ENCODE peak calls at places on chromosomes 16 and 17, in nine cellular contexts. One of them, this sample, is unnamed.

GRCh38 chr16:13909872-13910303 is 10.1 kb upstream of the ERCC4 start:
- DNase-seq in lung: peak
- DNase-seq in cardiac muscle cell: peak
- DNase-seq in astrocyte of the spinal cord: peak
- DNase-seq in tibial nerve: no peak
- DNase-seq in neural crest cell: no peak
- DNase-seq in HFFc6: peak
- DNase-seq in A549: peak
- DNase-seq in foreskin fibroblast: peak
- DNase-seq in this sample: no peak

GRCh38 chr17:72125742-72126141 is 4.9 kb downstream of the SOX9 start:
- DNase-seq in A549: no peak
- DNase-seq in tibial nerve: no peak
- DNase-seq in HFFc6: peak
- DNase-seq in cardiac muscle cell: peak
- DNase-seq in lung: no peak
- DNase-seq in neural crest cell: no peak
- DNase-seq in astrocyte of the spinal cord: peak
- DNase-seq in foreskin fibroblast: peak
- DNase-seq in this sample: no peak

GRCh38 chr16:13994239-13995106 is 74.5 kb downstream of the ERCC4 start:
- DNase-seq in neural crest cell: no peak
- DNase-seq in HFFc6: no peak
- DNase-seq in A549: no peak
- DNase-seq in foreskin fibroblast: no peak
- DNase-seq in lung: no peak
- DNase-seq in tibial nerve: no peak
- DNase-seq in astrocyte of the spinal cord: no peak
- DNase-seq in cardiac muscle cell: no peak
- DNase-seq in this sample: no peak

GRCh38 chr17:7403043-7403901 is 625 bp downstream of the TMEM256 start:
- DNase-seq in HFFc6: no peak
- DNase-seq in neural crest cell: peak
- DNase-seq in astrocyte of the spinal cord: no peak
- DNase-seq in tibial nerve: peak
- DNase-seq in cardiac muscle cell: no peak
- DNase-seq in lung: peak
- DNase-seq in foreskin fibroblast: peak
- DNase-seq in A549: peak
- DNase-seq in this sample: no peak

GRCh38 chr16:29857133-29857760 is 5.8 kb downstream of the CDIPT start:
- DNase-seq in tibial nerve: no peak
- DNase-seq in HFFc6: peak
- DNase-seq in foreskin fibroblast: peak
- DNase-seq in neural crest cell: no peak
- DNase-seq in cardiac muscle cell: peak
- DNase-seq in A549: no peak
- DNase-seq in lung: no peak
- DNase-seq in astrocyte of the spinal cord: peak
- DNase-seq in this sample: no peak

GRCh38 chr17:50863931-50864330 is 2.2 kb downstream of the TOB1 start:
- DNase-seq in cardiac muscle cell: no peak
- DNase-seq in astrocyte of the spinal cord: no peak
- DNase-seq in HFFc6: no peak
- DNase-seq in neural crest cell: no peak
- DNase-seq in foreskin fibroblast: no peak
- DNase-seq in lung: no peak
- DNase-seq in tibial nerve: no peak
- DNase-seq in A549: no peak
- DNase-seq in this sample: no peak

GRCh38 chr17:19357351-19358140 is 5.0 kb downstream of the B9D1 start:
- DNase-seq in neural crest cell: no peak
- DNase-seq in astrocyte of the spinal cord: no peak
- DNase-seq in A549: no peak
- DNase-seq in foreskin fibroblast: no peak
- DNase-seq in HFFc6: no peak
- DNase-seq in lung: no peak
- DNase-seq in cardiac muscle cell: no peak
- DNase-seq in tibial nerve: no peak
- DNase-seq in this sample: no peak

GRCh38 chr17:5843366-5844026 is 226.7 kb upstream of the WSCD1 start:
- DNase-seq in neural crest cell: no peak
- DNase-seq in astrocyte of the spinal cord: no peak
- DNase-seq in A549: no peak
- DNase-seq in cardiac muscle cell: no peak
- DNase-seq in tibial nerve: no peak
- DNase-seq in HFFc6: no peak
- DNase-seq in lung: no peak
- DNase-seq in foreskin fibroblast: no peak
- DNase-seq in this sample: no peak

GRCh38 chr17:6853764-6854442 is 22.4 kb upstream of the TEKT1 start:
- DNase-seq in neural crest cell: no peak
- DNase-seq in foreskin fibroblast: no peak
- DNase-seq in lung: no peak
- DNase-seq in tibial nerve: no peak
- DNase-seq in cardiac muscle cell: no peak
- DNase-seq in HFFc6: no peak
- DNase-seq in astrocyte of the spinal cord: no peak
- DNase-seq in A549: peak
- DNase-seq in this sample: no peak

GRCh38 chr17:57033296-57033695 is 51.8 kb upstream of the AKAP1 start:
- DNase-seq in astrocyte of the spinal cord: peak
- DNase-seq in lung: peak
- DNase-seq in neural crest cell: no peak
- DNase-seq in foreskin fibroblast: peak
- DNase-seq in HFFc6: no peak
- DNase-seq in tibial nerve: no peak
- DNase-seq in cardiac muscle cell: no peak
- DNase-seq in A549: no peak
- DNase-seq in this sample: no peak

GRCh38 chr17:2083613-2084128 is 28.8 kb downstream of the HIC1 start:
- DNase-seq in tibial nerve: no peak
- DNase-seq in astrocyte of the spinal cord: no peak
- DNase-seq in lung: peak
- DNase-seq in neural crest cell: no peak
- DNase-seq in HFFc6: no peak
- DNase-seq in foreskin fibroblast: no peak
- DNase-seq in A549: peak
- DNase-seq in cardiac muscle cell: no peak
- DNase-seq in this sample: no peak

GRCh38 chr17:38704645-38705522 is at the start of gene MLLT6:
- DNase-seq in foreskin fibroblast: peak
- DNase-seq in A549: peak
- DNase-seq in tibial nerve: peak
- DNase-seq in lung: peak
- DNase-seq in cardiac muscle cell: peak
- DNase-seq in neural crest cell: peak
- DNase-seq in astrocyte of the spinal cord: peak
- DNase-seq in HFFc6: peak
- DNase-seq in this sample: peak

GRCh38 chr16:29808219-29808900 is 2.0 kb downstream of the MAZ start:
- DNase-seq in lung: no peak
- DNase-seq in tibial nerve: no peak
- DNase-seq in foreskin fibroblast: no peak
- DNase-seq in astrocyte of the spinal cord: no peak
- DNase-seq in neural crest cell: no peak
- DNase-seq in cardiac muscle cell: no peak
- DNase-seq in HFFc6: no peak
- DNase-seq in A549: no peak
- DNase-seq in this sample: no peak

GRCh38 chr17:17877548-17878358 is 41.0 kb upstream of the SREBF1 start:
- DNase-seq in astrocyte of the spinal cord: peak
- DNase-seq in cardiac muscle cell: peak
- DNase-seq in lung: peak
- DNase-seq in A549: no peak
- DNase-seq in foreskin fibroblast: peak
- DNase-seq in neural crest cell: no peak
- DNase-seq in HFFc6: peak
- DNase-seq in tibial nerve: peak
- DNase-seq in this sample: no peak

DNA sequence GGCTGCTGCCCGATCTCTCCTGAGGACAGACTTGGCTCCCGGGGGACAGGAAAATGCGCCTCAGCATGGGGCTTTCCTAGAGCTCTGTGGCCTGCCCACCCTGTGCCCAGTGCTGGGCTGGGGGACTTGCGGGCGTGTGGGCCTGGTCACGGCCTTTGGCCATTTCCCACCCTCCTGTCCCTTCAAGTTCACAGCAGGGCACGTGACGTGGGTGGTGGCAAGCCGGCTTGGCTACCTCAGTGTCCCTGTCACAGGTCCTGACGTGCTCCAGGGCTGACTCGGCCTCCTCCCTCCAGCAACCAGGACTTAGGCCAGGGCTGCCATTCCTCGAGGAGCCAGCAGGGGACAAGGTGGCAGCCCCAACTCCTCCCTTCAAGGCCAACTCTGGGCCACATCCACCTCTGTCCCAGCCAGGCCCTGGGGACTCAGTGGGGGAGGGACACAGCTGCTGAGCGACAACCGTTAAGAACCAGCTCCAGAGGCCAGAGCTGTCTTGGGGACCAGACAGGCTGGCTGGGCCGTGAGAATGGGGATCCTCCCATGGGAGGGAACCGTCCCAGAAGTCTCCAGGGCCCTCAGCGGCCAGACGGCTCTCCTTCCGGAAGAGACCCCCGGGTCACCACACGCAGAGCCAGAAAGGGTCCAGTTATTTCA is 981 bp upstream of the UNC13D start:
- DNase-seq in astrocyte of the spinal cord: peak
- DNase-seq in foreskin fibroblast: peak
- DNase-seq in neural crest cell: peak
- DNase-seq in cardiac muscle cell: peak
- DNase-seq in tibial nerve: peak
- DNase-seq in A549: peak
- DNase-seq in lung: peak
- DNase-seq in HFFc6: peak
- DNase-seq in this sample: peak
- TF ChIP-seq CTCF in astrocyte of the spinal cord: peak
- TF ChIP-seq CTCF in foreskin fibroblast: peak
- TF ChIP-seq CTCF in neural crest cell: peak
- TF ChIP-seq CTCF in cardiac muscle cell: peak
- TF ChIP-seq CTCF in tibial nerve: peak
- TF ChIP-seq CTCF in A549: peak
- TF ChIP-seq CTCF in lung: peak
- TF ChIP-seq CTCF in HFFc6: peak
- TF ChIP-seq CTCF in this sample: peak

DNA sequence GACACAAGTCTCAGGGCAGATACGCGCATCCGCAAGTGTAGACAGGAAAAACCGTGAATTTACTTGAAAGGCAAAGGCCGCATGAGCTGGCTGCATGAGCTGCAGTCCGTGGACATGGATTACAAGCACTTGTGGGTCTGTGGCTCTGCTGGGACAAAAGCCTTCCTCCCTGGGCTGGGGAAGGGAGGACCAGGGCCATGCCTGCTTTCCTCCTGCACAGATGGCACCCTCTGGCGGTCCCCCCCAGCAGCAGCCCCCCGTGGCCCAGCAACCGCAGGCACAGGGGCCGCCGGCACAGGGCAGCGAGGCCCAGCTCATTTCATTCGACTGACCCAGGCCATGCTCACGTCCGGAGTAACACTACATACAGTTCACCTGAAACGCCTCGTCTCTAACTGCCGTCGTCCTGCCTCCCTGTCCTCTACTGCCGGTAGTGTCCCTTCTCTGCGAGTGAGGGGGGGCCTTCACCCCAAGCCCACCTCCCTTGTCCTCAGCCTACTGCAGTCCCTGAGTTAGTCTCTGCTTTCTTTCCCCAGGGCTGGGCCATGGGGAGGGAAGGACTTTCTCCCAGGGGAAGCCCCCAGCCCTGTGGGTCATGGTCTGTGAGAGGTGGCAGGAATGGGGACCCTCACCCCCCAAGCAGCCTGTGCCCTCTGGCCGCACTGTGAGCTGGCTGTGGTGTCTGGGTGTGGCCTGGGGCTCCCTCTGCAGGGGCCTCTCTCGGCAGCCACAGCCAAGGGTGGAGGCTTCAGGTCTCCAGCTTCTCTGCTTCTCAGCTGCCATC is 1.7 kb upstream of the MRPL12 start:
- DNase-seq in A549: no peak
- DNase-seq in HFFc6: no peak
- DNase-seq in tibial nerve: no peak
- DNase-seq in astrocyte of the spinal cord: no peak
- DNase-seq in lung: no peak
- DNase-seq in cardiac muscle cell: no peak
- DNase-seq in neural crest cell: no peak
- DNase-seq in foreskin fibroblast: no peak
- DNase-seq in this sample: no peak
- TF ChIP-seq CTCF in A549: no peak
- TF ChIP-seq CTCF in HFFc6: no peak
- TF ChIP-seq CTCF in tibial nerve: no peak
- TF ChIP-seq CTCF in astrocyte of the spinal cord: no peak
- TF ChIP-seq CTCF in lung: no peak
- TF ChIP-seq CTCF in cardiac muscle cell: no peak
- TF ChIP-seq CTCF in neural crest cell: no peak
- TF ChIP-seq CTCF in foreskin fibroblast: no peak
- TF ChIP-seq CTCF in this sample: no peak

DNA sequence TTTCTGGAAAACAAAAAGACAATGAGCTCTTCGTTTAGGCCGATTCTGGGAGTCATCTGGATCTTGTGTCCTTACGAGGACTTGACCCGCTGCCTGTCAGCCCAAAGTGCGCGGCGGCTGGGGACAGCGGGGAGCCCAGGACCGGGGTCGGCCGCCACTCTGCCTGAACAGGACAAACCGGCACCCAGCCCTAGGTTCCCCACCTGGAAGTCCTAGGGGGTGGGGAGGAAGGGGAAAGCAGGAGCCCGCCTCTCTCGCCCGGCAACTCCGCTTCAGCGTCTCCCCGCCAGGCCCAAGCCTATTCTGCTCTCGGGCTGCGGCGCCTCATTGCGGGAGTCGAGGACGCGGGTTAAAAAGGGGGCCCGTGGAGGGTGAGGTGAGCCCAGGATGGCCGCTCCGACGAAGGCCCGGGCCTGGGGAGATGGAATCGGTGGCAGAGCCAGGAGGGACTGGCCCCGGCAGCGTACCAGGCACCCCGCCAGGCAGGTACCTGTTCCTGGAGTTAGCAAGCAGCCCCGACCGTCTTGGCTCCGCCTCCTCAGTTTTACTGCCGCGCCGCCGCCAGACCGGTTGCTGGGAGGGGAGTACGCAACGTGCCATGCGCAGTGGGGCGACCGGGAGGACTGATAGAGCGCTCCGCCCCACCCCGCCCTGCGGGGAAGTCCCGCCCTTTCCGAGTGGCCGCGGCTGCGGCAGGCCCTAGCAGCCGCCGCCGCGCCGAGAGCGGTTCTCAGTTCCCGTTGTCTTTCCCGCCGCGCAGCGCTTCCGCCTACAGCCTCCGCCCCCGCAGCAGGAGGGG is at the start of gene STRADA:
- DNase-seq in foreskin fibroblast: peak
- DNase-seq in lung: peak
- DNase-seq in A549: peak
- DNase-seq in astrocyte of the spinal cord: peak
- DNase-seq in neural crest cell: peak
- DNase-seq in tibial nerve: peak
- DNase-seq in HFFc6: peak
- DNase-seq in cardiac muscle cell: peak
- DNase-seq in this sample: peak
- TF ChIP-seq CTCF in foreskin fibroblast: no peak
- TF ChIP-seq CTCF in lung: no peak
- TF ChIP-seq CTCF in A549: no peak
- TF ChIP-seq CTCF in astrocyte of the spinal cord: no peak
- TF ChIP-seq CTCF in neural crest cell: no peak
- TF ChIP-seq CTCF in tibial nerve: peak
- TF ChIP-seq CTCF in HFFc6: no peak
- TF ChIP-seq CTCF in cardiac muscle cell: no peak
- TF ChIP-seq CTCF in this sample: no peak

GRCh38 chr17:67824735-67825626 is at the start of gene BPTF:
- DNase-seq in cardiac muscle cell: peak
- DNase-seq in astrocyte of the spinal cord: peak
- DNase-seq in lung: peak
- DNase-seq in neural crest cell: peak
- DNase-seq in HFFc6: peak
- DNase-seq in tibial nerve: peak
- DNase-seq in foreskin fibroblast: peak
- DNase-seq in A549: peak
- DNase-seq in this sample: peak
- TF ChIP-seq CTCF in cardiac muscle cell: peak
- TF ChIP-seq CTCF in astrocyte of the spinal cord: peak
- TF ChIP-seq CTCF in lung: peak
- TF ChIP-seq CTCF in neural crest cell: peak
- TF ChIP-seq CTCF in HFFc6: peak
- TF ChIP-seq CTCF in tibial nerve: peak
- TF ChIP-seq CTCF in foreskin fibroblast: peak
- TF ChIP-seq CTCF in A549: peak
- TF ChIP-seq CTCF in this sample: peak